ENCODE peak calls at places on chromosomes 4 and X, in five cellular contexts. M is cardiac fibroblast, O is A549, Y is breast epithelium, A is fibroblast of mammary gland. R is an unnamed sample.

GRCh38 chr4:48635310-48635709 is 144.8 kb downstream of the FRYL start:
- DNase-seq in O (no peak), M (no peak), A (peak), Y (no peak), R (no peak)

GRCh38 chrX:9340619-9341304 is 124.1 kb upstream of the TBL1X start:
- DNase-seq in O (no peak), A (peak), M (peak), Y (no peak), R (peak)

GRCh38 chr4:9931196-9931595 is 90.1 kb downstream of the SLC2A9 start:
- DNase-seq in Y (no peak), M (no peak), A (no peak), O (no peak), R (no peak)

GRCh38 chr4:124631760-124632159 is 80.8 kb downstream of the ANKRD50 start:
- DNase-seq in Y (peak), O (peak), M (peak), A (peak), R (no peak)

GRCh38 chr4:69984030-69984443 is 11.7 kb upstream of the STATH start:
- DNase-seq in M (peak), O (no peak), Y (no peak), A (peak), R (no peak)

GRCh38 chrX:39690541-39691415 is 407.0 kb downstream of the BCOR start:
- DNase-seq in O (no peak), M (no peak), Y (no peak), A (no peak), R (no peak)

GRCh38 chr4:24806206-24806990 is 11.0 kb downstream of the SOD3 start:
- DNase-seq in O (no peak), A (no peak), M (no peak), Y (no peak), R (no peak)

GRCh38 chr4:183610613-183611012 is 48.4 kb downstream of the RWDD4 start:
- DNase-seq in A (peak), M (no peak), Y (no peak), O (no peak), R (no peak)

GRCh38 chr4:88582493-88582892 is 9.8 kb upstream of the HERC3 start:
- DNase-seq in Y (no peak), M (no peak), O (no peak), A (peak), R (no peak)

GRCh38 chr4:26024079-26024478 is 110.1 kb downstream of the SMIM20 start:
- DNase-seq in A (peak), O (no peak), M (no peak), Y (no peak), R (no peak)

GRCh38 chr4:62709618-62710252 is 1509.6 kb downstream of the ADGRL3 start:
- DNase-seq in M (peak), Y (no peak), O (no peak), A (peak), R (no peak)

GRCh38 chr4:103499094-103499493 is 220.7 kb downstream of the TACR3 start:
- DNase-seq in O (no peak), A (peak), M (no peak), Y (no peak), R (no peak)
- TF ChIP-seq CTCF in O (no peak), A (peak), M (no peak), Y (no peak), R (no peak)

DNA sequence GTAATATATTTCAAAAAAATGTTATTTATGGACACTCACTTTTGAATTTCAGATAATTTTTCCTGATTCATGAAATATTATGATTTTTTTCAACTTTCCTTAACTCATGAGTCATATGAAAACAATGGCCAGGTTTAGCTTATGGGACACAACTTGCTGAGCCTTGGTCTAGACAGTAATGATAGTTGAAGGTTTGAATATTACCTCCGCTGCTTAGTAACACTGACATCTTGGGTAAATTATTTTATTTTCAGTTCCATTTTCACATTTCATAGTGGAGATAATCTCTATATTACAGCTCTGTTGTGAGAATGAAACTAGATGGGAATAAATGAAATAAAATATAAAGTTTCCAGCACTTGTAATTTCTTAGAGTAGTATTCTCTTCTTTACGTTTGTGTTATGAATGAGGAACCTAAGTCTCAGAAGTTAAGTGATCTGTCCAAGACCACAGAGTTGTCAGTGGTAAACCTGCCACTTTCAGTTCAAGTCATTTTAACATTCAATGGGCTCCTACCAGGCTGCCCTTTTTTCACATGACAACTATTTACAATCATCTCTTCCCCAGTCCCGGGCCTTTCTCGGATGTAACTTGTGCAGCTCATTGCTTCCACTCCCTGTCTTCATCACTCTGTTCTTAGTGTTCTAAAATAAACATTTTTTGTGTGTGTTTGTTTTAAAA is 46.8 kb upstream of the GC start:
- DNase-seq in O (no peak), M (no peak), Y (no peak), A (no peak), R (no peak)
- TF ChIP-seq CTCF in O (no peak), M (no peak), Y (no peak), A (no peak), R (no peak)

DNA sequence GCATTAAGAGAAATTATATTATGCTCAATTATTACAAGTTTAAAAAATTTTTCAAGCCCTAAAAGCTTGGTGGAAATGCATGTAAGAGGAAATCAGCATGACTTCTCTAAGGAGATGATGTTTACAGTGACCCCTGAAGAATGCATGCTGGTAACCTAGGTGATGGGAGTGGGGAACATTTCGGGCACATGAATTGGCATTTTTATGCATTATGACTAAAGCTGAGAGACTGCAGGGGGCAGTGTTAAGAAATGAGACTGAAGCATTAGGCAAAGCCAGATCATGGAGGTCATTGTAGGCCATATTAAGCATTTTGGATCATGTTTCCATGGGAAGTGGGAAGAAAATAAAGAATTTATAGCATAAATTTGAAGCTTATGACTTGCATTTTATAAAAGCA is 421.3 kb downstream of the FAT4 start:
- DNase-seq in Y (no peak), A (peak), M (peak), O (no peak), R (no peak)
- TF ChIP-seq CTCF in Y (no peak), A (peak), M (peak), O (peak), R (no peak)

GRCh38 chrX:37060999-37061398 is 52.8 kb downstream of the FAM47C start:
- DNase-seq in A (peak), O (no peak), M (peak), Y (no peak), R (no peak)
- TF ChIP-seq CTCF in A (peak), O (peak), M (peak), Y (no peak), R (peak)

DNA sequence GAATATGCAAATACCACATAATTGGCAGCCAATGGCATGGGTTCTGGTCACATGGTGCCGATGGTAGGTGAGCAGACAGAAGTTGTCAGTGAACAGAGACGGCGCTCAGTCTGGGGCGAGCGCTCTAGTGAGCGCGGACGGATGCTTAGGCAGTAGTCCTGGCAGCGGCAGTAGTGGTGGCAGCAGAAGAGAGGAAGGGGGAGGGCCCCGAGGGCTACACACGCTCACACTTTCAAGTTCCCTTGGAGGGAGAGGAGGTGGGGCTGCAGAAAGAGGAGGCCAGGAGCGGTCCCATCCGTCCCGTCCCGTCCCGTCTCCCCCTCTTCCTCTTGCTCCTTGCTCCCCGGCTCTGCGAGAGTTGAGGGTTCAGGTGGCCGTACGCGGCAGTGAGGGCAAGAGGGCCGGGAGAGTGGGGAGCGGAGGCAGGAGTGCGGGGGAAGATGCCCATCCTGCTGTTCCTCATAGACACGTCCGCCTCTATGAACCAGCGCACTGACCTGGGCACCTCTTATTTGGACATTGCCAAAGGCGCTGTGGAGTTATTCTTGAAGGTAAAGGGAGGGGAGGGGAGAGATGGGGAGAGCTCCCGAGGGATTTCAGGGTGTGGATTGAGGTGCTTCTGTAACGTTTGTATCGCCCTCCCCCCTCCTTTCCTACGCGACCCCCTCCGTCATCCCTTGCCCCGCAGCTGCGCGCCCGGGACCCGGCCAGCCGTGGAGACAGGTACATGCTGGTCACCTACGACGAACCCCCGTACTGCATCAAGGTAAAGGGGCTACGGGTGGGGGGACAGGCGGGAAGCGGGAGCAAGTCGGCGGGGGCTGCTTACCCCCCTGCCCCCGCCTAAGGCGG is at the start of gene INTS6L:
- DNase-seq in Y (peak), M (peak), O (no peak), A (peak), R (peak)
- TF ChIP-seq CTCF in Y (no peak), M (no peak), O (no peak), A (no peak), R (no peak)

GRCh38 chr4:2425386-2426068 is 6.8 kb downstream of the CFAP99 start:
- DNase-seq in A (no peak), M (no peak), O (no peak), Y (no peak), R (no peak)

GRCh38 chr4:2426711-2427275 is 8.0 kb downstream of the CFAP99 start:
- DNase-seq in Y (no peak), A (no peak), O (no peak), M (no peak), R (no peak)

GRCh38 chr4:2426069-2426397 is 7.3 kb downstream of the CFAP99 start:
- DNase-seq in Y (no peak), M (no peak), A (no peak), O (no peak), R (no peak)

GRCh38 chr4:2427383-2428334 is 8.9 kb downstream of the CFAP99 start:
- DNase-seq in O (no peak), A (no peak), Y (no peak), M (no peak), R (no peak)

GRCh38 chr4:2428496-2429213 is 9.9 kb downstream of the CFAP99 start:
- DNase-seq in M (no peak), A (no peak), Y (no peak), O (no peak), R (no peak)
- TF ChIP-seq CTCF in M (no peak), A (no peak), Y (no peak), O (no peak), R (no peak)

GRCh38 chrX:106999002-106999975 is 723 bp downstream of the MORC4 start:
- DNase-seq in A (peak), Y (no peak), O (peak), M (peak), R (peak)
- TF ChIP-seq CTCF in A (peak), Y (no peak), O (peak), M (peak), R (peak)

GRCh38 chrX:25022499-25023325 is 6.9 kb upstream of the ARX start:
- DNase-seq in O (no peak), Y (no peak), M (no peak), A (no peak), R (no peak)
- TF ChIP-seq CTCF in O (peak), Y (no peak), M (no peak), A (no peak), R (no peak)

GRCh38 chrX:141935645-141936044 is 32.0 kb downstream of the MAGEC1 start:
- DNase-seq in Y (no peak), O (no peak), M (no peak), A (no peak), R (no peak)

DNA sequence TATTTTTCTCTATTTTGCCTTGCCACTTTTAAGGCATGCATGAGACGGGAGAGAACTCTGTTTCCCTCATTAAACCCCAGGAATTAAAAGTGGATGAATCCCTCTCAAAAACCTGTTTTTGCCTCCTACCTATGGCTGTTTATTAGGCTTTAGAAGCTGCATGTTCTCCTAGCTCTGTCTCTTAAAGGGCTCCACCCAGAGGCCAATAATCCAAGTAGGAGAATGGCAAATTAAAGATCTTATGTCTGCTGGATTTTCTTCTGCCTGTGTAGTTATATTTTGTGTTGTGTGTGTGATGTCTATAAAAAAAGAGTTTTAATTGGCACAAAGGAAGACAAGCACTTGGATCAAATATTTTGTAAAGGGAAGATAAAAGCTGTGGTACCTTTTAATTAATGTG is 32.4 kb downstream of the MAGEC1 start:
- DNase-seq in M (peak), A (no peak), Y (no peak), O (no peak), R (no peak)
- TF ChIP-seq CTCF in M (no peak), A (no peak), Y (no peak), O (peak), R (no peak)